ENCODE peak calls at places on chromosomes 5 and 9, in seven cellular contexts. Q is right lobe of liver, Z is amniotic epithelial cell, L is nucleus accumbens, V is hypothalamus, D is adipocyte, F is erythroblast. G is an unnamed sample.

GRCh38 chr5:173915310-173916005 is 27.3 kb downstream of the CPEB4 start:
- DNase-seq in Q (no peak), Z (no peak), L (no peak), V (no peak), D (peak; percentile 26), F (peak; percentile 11), G (no peak)

GRCh38 chr5:16931334-16932110 is 4.6 kb downstream of the MYO10 start:
- DNase-seq in Q (no peak), Z (no peak), L (no peak), V (no peak), D (no peak), F (no peak), G (peak; percentile 57)

GRCh38 chr5:96226941-96227552 is 206.0 kb downstream of the PCSK1 start:
- DNase-seq in Q (no peak), Z (peak; percentile 87), L (no peak), V (no peak), D (peak; percentile 92), F (no peak), G (no peak)

GRCh38 chr5:55039843-55040242 is 15.8 kb downstream of the GZMK start:
- DNase-seq in Q (no peak), Z (peak; percentile 79), L (no peak), V (no peak), D (peak; percentile 9), F (no peak), G (no peak)

GRCh38 chr9:37960631-37961030 is 56.7 kb upstream of the SLC25A51 start:
- DNase-seq in Q (peak; percentile 1), Z (no peak), L (no peak), V (no peak), D (no peak), F (no peak), G (no peak)

GRCh38 chr5:17405976-17406876 is 91.8 kb upstream of the TAF11L2 start:
- DNase-seq in Q (no peak), Z (no peak), L (no peak), V (no peak), D (peak; percentile 65), F (no peak), G (no peak)

GRCh38 chr9:128553695-128554094 is 1.3 kb downstream of the SPTAN1 start:
- DNase-seq in Q (no peak), Z (peak; percentile 91), L (no peak), V (no peak), D (peak; percentile 91), F (no peak), G (no peak)

GRCh38 chr5:168366124-168366523 is 74.7 kb downstream of the WWC1 start:
- DNase-seq in Q (no peak), Z (peak; percentile 73), L (no peak), V (no peak), D (peak; percentile 24), F (no peak), G (no peak)

GRCh38 chr9:76996700-76997099 is 22.8 kb upstream of the FOXB2 start:
- DNase-seq in Q (no peak), Z (peak; percentile 17), L (no peak), V (no peak), D (peak; percentile 82), F (peak; percentile 24), G (no peak)

GRCh38 chr9:87530716-87531115 is 33.0 kb downstream of the DAPK1 start:
- DNase-seq in Q (no peak), Z (no peak), L (no peak), V (no peak), D (no peak), F (no peak), G (no peak)

GRCh38 chr5:172156541-172156994 is 31.5 kb downstream of the STK10 start:
- DNase-seq in Q (peak; percentile 66), Z (no peak), L (no peak), V (no peak), D (no peak), F (no peak), G (no peak)

GRCh38 chr9:8855046-8855445 is 1055.5 kb upstream of the DMAC1 start:
- DNase-seq in Q (no peak), Z (no peak), L (no peak), V (no peak), D (no peak), F (no peak), G (no peak)